ENCODE peak calls at places on chromosomes 6 and 20, in nine cellular contexts. A is AG04450; V is mesothelial cell of epicardium; Z is mucosa of descending colon; T is G401; G is fibroblast of lung; O is effector memory CD8-positive, alpha-beta T cell; I is GM12878; E is amygdala. B is an unnamed sample.
A peak's percentile ranks its signal among the peaks of the same experiment; 100 is the strongest.

GRCh38 chr20:8432435-8433148 is 300.5 kb downstream of the PLCB1 start:
- DNase-seq in A (no peak), V (no peak), Z (no peak), T (peak; percentile 35), G (no peak), O (no peak), I (no peak), E (no peak), B (no peak)

GRCh38 chr6:39225543-39225942 is 3.7 kb downstream of the KCNK5 start:
- DNase-seq in A (no peak), V (no peak), Z (peak; percentile 83), T (no peak), G (no peak), O (no peak), I (no peak), E (no peak), B (no peak)

GRCh38 chr20:45781391-45781931 is 10.2 kb downstream of the WFDC3 start:
- DNase-seq in A (peak; percentile 83), V (no peak), Z (no peak), T (no peak), G (peak; percentile 89), O (no peak), I (no peak), E (no peak), B (no peak)

GRCh38 chr6:169723991-169724553 is at the start of gene PHF10:
- DNase-seq in A (no peak), V (peak; percentile 33), Z (peak; percentile 64), T (peak; percentile 33), G (peak; percentile 28), O (peak; percentile 28), I (no peak), E (peak; percentile 15), B (no peak)

GRCh38 chr6:33298773-33299236 is at the start of gene RGL2:
- DNase-seq in A (no peak), V (no peak), Z (peak; percentile 93), T (peak; percentile 64), G (peak; percentile 55), O (peak; percentile 38), I (no peak), E (peak; percentile 81), B (no peak)

GRCh38 chr6:134802426-134803058 is 147.4 kb downstream of the ALDH8A1 start:
- DNase-seq in A (no peak), V (no peak), Z (no peak), T (no peak), G (no peak), O (no peak), I (no peak), E (no peak), B (no peak)

GRCh38 chr20:60261323-60261722 is 303.1 kb downstream of the CDH26 start:
- DNase-seq in A (no peak), V (no peak), Z (no peak), T (no peak), G (no peak), O (no peak), I (no peak), E (no peak), B (no peak)

GRCh38 chr6:119226089-119226488 is 123.5 kb downstream of the MAN1A1 start:
- DNase-seq in A (no peak), V (no peak), Z (no peak), T (no peak), G (no peak), O (no peak), I (no peak), E (no peak), B (no peak)

GRCh38 chr6:10382322-10382721 is 32.6 kb downstream of the TFAP2A start:
- DNase-seq in A (no peak), V (no peak), Z (no peak), T (no peak), G (no peak), O (no peak), I (no peak), E (no peak), B (no peak)

GRCh38 chr6:40810176-40810575 is 223.0 kb upstream of the LRFN2 start:
- DNase-seq in A (no peak), V (no peak), Z (no peak), T (no peak), G (no peak), O (no peak), I (no peak), E (no peak), B (no peak)